ENCODE peak calls at places on chromosomes 4 and X, in six cellular contexts. One of them, this sample, is unnamed.
A peak's percentile ranks its signal among the peaks of the same experiment; 100 is the strongest.

GRCh38 chrX:107632291-107632690 is 4.0 kb downstream of the PRPS1 start:
- DNase-seq in SK-MEL-5: no peak
- DNase-seq in stimulated activated CD8-positive, alpha-beta memory T cell treated with anti-CD3 and anti-CD28 coated beads, Interleukin-7, amount 100 ng/mL, for 1 hour: no peak
- DNase-seq in NCI-H1092: no peak
- DNase-seq in kidney glomerular epithelial cell: no peak
- DNase-seq in HCT116: no peak
- DNase-seq in this sample: no peak

GRCh38 chrX:10761447-10761846 is 141.1 kb upstream of the MID1 start:
- DNase-seq in SK-MEL-5: no peak
- DNase-seq in stimulated activated CD8-positive, alpha-beta memory T cell treated with anti-CD3 and anti-CD28 coated beads, Interleukin-7, amount 100 ng/mL, for 1 hour: no peak
- DNase-seq in NCI-H1092: no peak
- DNase-seq in kidney glomerular epithelial cell: no peak
- DNase-seq in HCT116: no peak
- DNase-seq in this sample: no peak

GRCh38 chrX:51336584-51336983 is 4.0 kb downstream of the NUDT10 start:
- DNase-seq in SK-MEL-5: peak; percentile 70
- DNase-seq in stimulated activated CD8-positive, alpha-beta memory T cell treated with anti-CD3 and anti-CD28 coated beads, Interleukin-7, amount 100 ng/mL, for 1 hour: no peak
- DNase-seq in NCI-H1092: peak; percentile 2
- DNase-seq in kidney glomerular epithelial cell: peak; percentile 6
- DNase-seq in HCT116: peak; percentile 13
- DNase-seq in this sample: no peak

GRCh38 chrX:154056739-154057367 is 37.2 kb upstream of the IRAK1 start:
- DNase-seq in SK-MEL-5: no peak
- DNase-seq in stimulated activated CD8-positive, alpha-beta memory T cell treated with anti-CD3 and anti-CD28 coated beads, Interleukin-7, amount 100 ng/mL, for 1 hour: no peak
- DNase-seq in NCI-H1092: no peak
- DNase-seq in kidney glomerular epithelial cell: no peak
- DNase-seq in HCT116: no peak
- DNase-seq in this sample: no peak

GRCh38 chr4:120055167-120055566 is 11.5 kb downstream of the MAD2L1 start:
- DNase-seq in SK-MEL-5: no peak
- DNase-seq in stimulated activated CD8-positive, alpha-beta memory T cell treated with anti-CD3 and anti-CD28 coated beads, Interleukin-7, amount 100 ng/mL, for 1 hour: no peak
- DNase-seq in NCI-H1092: no peak
- DNase-seq in kidney glomerular epithelial cell: no peak
- DNase-seq in HCT116: no peak
- DNase-seq in this sample: no peak

GRCh38 chr4:86050516-86050915 is 309.3 kb downstream of the MAPK10 start:
- DNase-seq in SK-MEL-5: no peak
- DNase-seq in stimulated activated CD8-positive, alpha-beta memory T cell treated with anti-CD3 and anti-CD28 coated beads, Interleukin-7, amount 100 ng/mL, for 1 hour: no peak
- DNase-seq in NCI-H1092: no peak
- DNase-seq in kidney glomerular epithelial cell: peak; percentile 15
- DNase-seq in HCT116: no peak
- DNase-seq in this sample: no peak

GRCh38 chr4:10093801-10094552 is 22.6 kb downstream of the WDR1 start:
- DNase-seq in SK-MEL-5: no peak
- DNase-seq in stimulated activated CD8-positive, alpha-beta memory T cell treated with anti-CD3 and anti-CD28 coated beads, Interleukin-7, amount 100 ng/mL, for 1 hour: no peak
- DNase-seq in NCI-H1092: no peak
- DNase-seq in kidney glomerular epithelial cell: no peak
- DNase-seq in HCT116: no peak
- DNase-seq in this sample: no peak

GRCh38 chrX:67207912-67208311 is 335.9 kb upstream of the AR start:
- DNase-seq in SK-MEL-5: no peak
- DNase-seq in stimulated activated CD8-positive, alpha-beta memory T cell treated with anti-CD3 and anti-CD28 coated beads, Interleukin-7, amount 100 ng/mL, for 1 hour: no peak
- DNase-seq in NCI-H1092: no peak
- DNase-seq in kidney glomerular epithelial cell: no peak
- DNase-seq in HCT116: no peak
- DNase-seq in this sample: no peak

GRCh38 chrX:134374294-134374693 is 85.7 kb upstream of the HPRT1 start:
- DNase-seq in SK-MEL-5: peak; percentile 1
- DNase-seq in stimulated activated CD8-positive, alpha-beta memory T cell treated with anti-CD3 and anti-CD28 coated beads, Interleukin-7, amount 100 ng/mL, for 1 hour: no peak
- DNase-seq in NCI-H1092: no peak
- DNase-seq in kidney glomerular epithelial cell: no peak
- DNase-seq in HCT116: no peak
- DNase-seq in this sample: no peak

GRCh38 chrX:16589211-16589610 is 60.7 kb upstream of the S100G start:
- DNase-seq in SK-MEL-5: no peak
- DNase-seq in stimulated activated CD8-positive, alpha-beta memory T cell treated with anti-CD3 and anti-CD28 coated beads, Interleukin-7, amount 100 ng/mL, for 1 hour: no peak
- DNase-seq in NCI-H1092: no peak
- DNase-seq in kidney glomerular epithelial cell: no peak
- DNase-seq in HCT116: no peak
- DNase-seq in this sample: no peak

GRCh38 chr4:87510747-87511146 is 18.4 kb downstream of the SPARCL1 start:
- DNase-seq in SK-MEL-5: no peak
- DNase-seq in stimulated activated CD8-positive, alpha-beta memory T cell treated with anti-CD3 and anti-CD28 coated beads, Interleukin-7, amount 100 ng/mL, for 1 hour: no peak
- DNase-seq in NCI-H1092: no peak
- DNase-seq in kidney glomerular epithelial cell: no peak
- DNase-seq in HCT116: no peak
- DNase-seq in this sample: no peak

GRCh38 chr4:95248713-95249401 is 299.9 kb downstream of the UNC5C start:
- DNase-seq in SK-MEL-5: no peak
- DNase-seq in stimulated activated CD8-positive, alpha-beta memory T cell treated with anti-CD3 and anti-CD28 coated beads, Interleukin-7, amount 100 ng/mL, for 1 hour: no peak
- DNase-seq in NCI-H1092: no peak
- DNase-seq in kidney glomerular epithelial cell: no peak
- DNase-seq in HCT116: peak; percentile 1
- DNase-seq in this sample: no peak

GRCh38 chr4:146976145-146976544 is 30.5 kb upstream of the TTC29 start:
- DNase-seq in SK-MEL-5: no peak
- DNase-seq in stimulated activated CD8-positive, alpha-beta memory T cell treated with anti-CD3 and anti-CD28 coated beads, Interleukin-7, amount 100 ng/mL, for 1 hour: no peak
- DNase-seq in NCI-H1092: no peak
- DNase-seq in kidney glomerular epithelial cell: peak; percentile 68
- DNase-seq in HCT116: no peak
- DNase-seq in this sample: no peak

GRCh38 chrX:100447563-100448397 is 37.7 kb upstream of the PCDH19 start:
- DNase-seq in SK-MEL-5: peak; percentile 59
- DNase-seq in stimulated activated CD8-positive, alpha-beta memory T cell treated with anti-CD3 and anti-CD28 coated beads, Interleukin-7, amount 100 ng/mL, for 1 hour: no peak
- DNase-seq in NCI-H1092: no peak
- DNase-seq in kidney glomerular epithelial cell: no peak
- DNase-seq in HCT116: peak; percentile 31
- DNase-seq in this sample: no peak

GRCh38 chrX:115030635-115031034 is 13.2 kb upstream of the IL13RA2 start:
- DNase-seq in SK-MEL-5: peak; percentile 12
- DNase-seq in stimulated activated CD8-positive, alpha-beta memory T cell treated with anti-CD3 and anti-CD28 coated beads, Interleukin-7, amount 100 ng/mL, for 1 hour: no peak
- DNase-seq in NCI-H1092: no peak
- DNase-seq in kidney glomerular epithelial cell: no peak
- DNase-seq in HCT116: no peak
- DNase-seq in this sample: no peak

GRCh38 chr4:123830920-123831319 is 434.3 kb downstream of the SPRY1 start:
- DNase-seq in SK-MEL-5: no peak
- DNase-seq in stimulated activated CD8-positive, alpha-beta memory T cell treated with anti-CD3 and anti-CD28 coated beads, Interleukin-7, amount 100 ng/mL, for 1 hour: no peak
- DNase-seq in NCI-H1092: no peak
- DNase-seq in kidney glomerular epithelial cell: no peak
- DNase-seq in HCT116: no peak
- DNase-seq in this sample: no peak

GRCh38 chr4:76538296-76538695 is 103.3 kb downstream of the SHROOM3 start:
- DNase-seq in SK-MEL-5: no peak
- DNase-seq in stimulated activated CD8-positive, alpha-beta memory T cell treated with anti-CD3 and anti-CD28 coated beads, Interleukin-7, amount 100 ng/mL, for 1 hour: no peak
- DNase-seq in NCI-H1092: no peak
- DNase-seq in kidney glomerular epithelial cell: no peak
- DNase-seq in HCT116: no peak
- DNase-seq in this sample: no peak

GRCh38 chr4:43394976-43395375 is 502.5 kb downstream of the GRXCR1 start:
- DNase-seq in SK-MEL-5: no peak
- DNase-seq in stimulated activated CD8-positive, alpha-beta memory T cell treated with anti-CD3 and anti-CD28 coated beads, Interleukin-7, amount 100 ng/mL, for 1 hour: no peak
- DNase-seq in NCI-H1092: no peak
- DNase-seq in kidney glomerular epithelial cell: no peak
- DNase-seq in HCT116: no peak
- DNase-seq in this sample: no peak

GRCh38 chr4:8292388-8293107 is 23.0 kb downstream of the HTRA3 start:
- DNase-seq in SK-MEL-5: no peak
- DNase-seq in stimulated activated CD8-positive, alpha-beta memory T cell treated with anti-CD3 and anti-CD28 coated beads, Interleukin-7, amount 100 ng/mL, for 1 hour: no peak
- DNase-seq in NCI-H1092: no peak
- DNase-seq in kidney glomerular epithelial cell: no peak
- DNase-seq in HCT116: no peak
- DNase-seq in this sample: no peak

GRCh38 chr4:155995069-155995468 is 41.4 kb upstream of the CTSO start:
- DNase-seq in SK-MEL-5: no peak
- DNase-seq in stimulated activated CD8-positive, alpha-beta memory T cell treated with anti-CD3 and anti-CD28 coated beads, Interleukin-7, amount 100 ng/mL, for 1 hour: no peak
- DNase-seq in NCI-H1092: no peak
- DNase-seq in kidney glomerular epithelial cell: no peak
- DNase-seq in HCT116: no peak
- DNase-seq in this sample: no peak

GRCh38 chr4:52266537-52267137 is 215.5 kb downstream of the SPATA18 start:
- DNase-seq in SK-MEL-5: no peak
- DNase-seq in stimulated activated CD8-positive, alpha-beta memory T cell treated with anti-CD3 and anti-CD28 coated beads, Interleukin-7, amount 100 ng/mL, for 1 hour: no peak
- DNase-seq in NCI-H1092: no peak
- DNase-seq in kidney glomerular epithelial cell: no peak
- DNase-seq in HCT116: no peak
- DNase-seq in this sample: no peak

GRCh38 chr4:33566649-33567048 is 2677.7 kb downstream of the ARAP2 start:
- DNase-seq in SK-MEL-5: no peak
- DNase-seq in stimulated activated CD8-positive, alpha-beta memory T cell treated with anti-CD3 and anti-CD28 coated beads, Interleukin-7, amount 100 ng/mL, for 1 hour: no peak
- DNase-seq in NCI-H1092: no peak
- DNase-seq in kidney glomerular epithelial cell: no peak
- DNase-seq in HCT116: no peak
- DNase-seq in this sample: no peak

GRCh38 chr4:86551387-86551786 is 42.7 kb upstream of the PTPN13 start:
- DNase-seq in SK-MEL-5: no peak
- DNase-seq in stimulated activated CD8-positive, alpha-beta memory T cell treated with anti-CD3 and anti-CD28 coated beads, Interleukin-7, amount 100 ng/mL, for 1 hour: no peak
- DNase-seq in NCI-H1092: no peak
- DNase-seq in kidney glomerular epithelial cell: no peak
- DNase-seq in HCT116: no peak
- DNase-seq in this sample: no peak

GRCh38 chr4:139795476-139795875 is 129.9 kb downstream of the MGST2 start:
- DNase-seq in SK-MEL-5: no peak
- DNase-seq in stimulated activated CD8-positive, alpha-beta memory T cell treated with anti-CD3 and anti-CD28 coated beads, Interleukin-7, amount 100 ng/mL, for 1 hour: no peak
- DNase-seq in NCI-H1092: no peak
- DNase-seq in kidney glomerular epithelial cell: no peak
- DNase-seq in HCT116: no peak
- DNase-seq in this sample: no peak

GRCh38 chr4:6349896-6350295 is 80.2 kb downstream of the WFS1 start:
- DNase-seq in SK-MEL-5: no peak
- DNase-seq in stimulated activated CD8-positive, alpha-beta memory T cell treated with anti-CD3 and anti-CD28 coated beads, Interleukin-7, amount 100 ng/mL, for 1 hour: no peak
- DNase-seq in NCI-H1092: no peak
- DNase-seq in kidney glomerular epithelial cell: no peak
- DNase-seq in HCT116: no peak
- DNase-seq in this sample: no peak

GRCh38 chr4:66014146-66014765 is 344.0 kb upstream of the EPHA5 start:
- DNase-seq in SK-MEL-5: no peak
- DNase-seq in stimulated activated CD8-positive, alpha-beta memory T cell treated with anti-CD3 and anti-CD28 coated beads, Interleukin-7, amount 100 ng/mL, for 1 hour: no peak
- DNase-seq in NCI-H1092: no peak
- DNase-seq in kidney glomerular epithelial cell: no peak
- DNase-seq in HCT116: no peak
- DNase-seq in this sample: no peak

GRCh38 chrX:8639949-8640348 is 92.0 kb downstream of the ANOS1 start:
- DNase-seq in SK-MEL-5: no peak
- DNase-seq in stimulated activated CD8-positive, alpha-beta memory T cell treated with anti-CD3 and anti-CD28 coated beads, Interleukin-7, amount 100 ng/mL, for 1 hour: no peak
- DNase-seq in NCI-H1092: no peak
- DNase-seq in kidney glomerular epithelial cell: no peak
- DNase-seq in HCT116: no peak
- DNase-seq in this sample: no peak

GRCh38 chrX:10519761-10520160 is 100.6 kb downstream of the MID1 start:
- DNase-seq in SK-MEL-5: no peak
- DNase-seq in stimulated activated CD8-positive, alpha-beta memory T cell treated with anti-CD3 and anti-CD28 coated beads, Interleukin-7, amount 100 ng/mL, for 1 hour: no peak
- DNase-seq in NCI-H1092: no peak
- DNase-seq in kidney glomerular epithelial cell: no peak
- DNase-seq in HCT116: no peak
- DNase-seq in this sample: no peak

GRCh38 chrX:119685225-119686066 is 7.5 kb downstream of the SEPTIN6 start:
- DNase-seq in SK-MEL-5: no peak
- DNase-seq in stimulated activated CD8-positive, alpha-beta memory T cell treated with anti-CD3 and anti-CD28 coated beads, Interleukin-7, amount 100 ng/mL, for 1 hour: no peak
- DNase-seq in NCI-H1092: no peak
- DNase-seq in kidney glomerular epithelial cell: no peak
- DNase-seq in HCT116: no peak
- DNase-seq in this sample: no peak

GRCh38 chr4:186144596-186145569 is 40.4 kb downstream of the FAM149A start:
- DNase-seq in SK-MEL-5: peak; percentile 47
- DNase-seq in stimulated activated CD8-positive, alpha-beta memory T cell treated with anti-CD3 and anti-CD28 coated beads, Interleukin-7, amount 100 ng/mL, for 1 hour: no peak
- DNase-seq in NCI-H1092: peak; percentile 45
- DNase-seq in kidney glomerular epithelial cell: peak; percentile 52
- DNase-seq in HCT116: no peak
- DNase-seq in this sample: no peak

GRCh38 chr4:57926311-57926710 is 816.1 kb upstream of the IGFBP7 start:
- DNase-seq in SK-MEL-5: no peak
- DNase-seq in stimulated activated CD8-positive, alpha-beta memory T cell treated with anti-CD3 and anti-CD28 coated beads, Interleukin-7, amount 100 ng/mL, for 1 hour: no peak
- DNase-seq in NCI-H1092: no peak
- DNase-seq in kidney glomerular epithelial cell: no peak
- DNase-seq in HCT116: no peak
- DNase-seq in this sample: no peak

GRCh38 chrX:123968383-123969050 is 7.0 kb downstream of the STAG2 start:
- DNase-seq in SK-MEL-5: no peak
- DNase-seq in stimulated activated CD8-positive, alpha-beta memory T cell treated with anti-CD3 and anti-CD28 coated beads, Interleukin-7, amount 100 ng/mL, for 1 hour: no peak
- DNase-seq in NCI-H1092: no peak
- DNase-seq in kidney glomerular epithelial cell: no peak
- DNase-seq in HCT116: no peak
- DNase-seq in this sample: no peak

GRCh38 chr4:8281519-8282133 is 12.1 kb downstream of the HTRA3 start:
- DNase-seq in SK-MEL-5: no peak
- DNase-seq in stimulated activated CD8-positive, alpha-beta memory T cell treated with anti-CD3 and anti-CD28 coated beads, Interleukin-7, amount 100 ng/mL, for 1 hour: no peak
- DNase-seq in NCI-H1092: no peak
- DNase-seq in kidney glomerular epithelial cell: no peak
- DNase-seq in HCT116: no peak
- DNase-seq in this sample: no peak

GRCh38 chr4:113901994-113902787 is 77.3 kb downstream of the ARSJ start:
- DNase-seq in SK-MEL-5: no peak
- DNase-seq in stimulated activated CD8-positive, alpha-beta memory T cell treated with anti-CD3 and anti-CD28 coated beads, Interleukin-7, amount 100 ng/mL, for 1 hour: peak; percentile 46
- DNase-seq in NCI-H1092: no peak
- DNase-seq in kidney glomerular epithelial cell: no peak
- DNase-seq in HCT116: no peak
- DNase-seq in this sample: no peak

GRCh38 chr4:118935819-118936218 is 47.2 kb downstream of the SYNPO2 start:
- DNase-seq in SK-MEL-5: no peak
- DNase-seq in stimulated activated CD8-positive, alpha-beta memory T cell treated with anti-CD3 and anti-CD28 coated beads, Interleukin-7, amount 100 ng/mL, for 1 hour: no peak
- DNase-seq in NCI-H1092: no peak
- DNase-seq in kidney glomerular epithelial cell: no peak
- DNase-seq in HCT116: no peak
- DNase-seq in this sample: no peak

GRCh38 chrX:19867411-19867732 is 20.0 kb downstream of the SH3KBP1 start:
- DNase-seq in SK-MEL-5: no peak
- DNase-seq in stimulated activated CD8-positive, alpha-beta memory T cell treated with anti-CD3 and anti-CD28 coated beads, Interleukin-7, amount 100 ng/mL, for 1 hour: no peak
- DNase-seq in NCI-H1092: no peak
- DNase-seq in kidney glomerular epithelial cell: no peak
- DNase-seq in HCT116: no peak
- DNase-seq in this sample: no peak

GRCh38 chrX:1264556-1264955 is 4.1 kb upstream of the CSF2RA start:
- DNase-seq in SK-MEL-5: peak; percentile 88
- DNase-seq in stimulated activated CD8-positive, alpha-beta memory T cell treated with anti-CD3 and anti-CD28 coated beads, Interleukin-7, amount 100 ng/mL, for 1 hour: no peak
- DNase-seq in NCI-H1092: no peak
- DNase-seq in kidney glomerular epithelial cell: no peak
- DNase-seq in HCT116: no peak
- DNase-seq in this sample: no peak

GRCh38 chr4:25347473-25347872 is 29.6 kb upstream of the ANAPC4 start:
- DNase-seq in SK-MEL-5: no peak
- DNase-seq in stimulated activated CD8-positive, alpha-beta memory T cell treated with anti-CD3 and anti-CD28 coated beads, Interleukin-7, amount 100 ng/mL, for 1 hour: no peak
- DNase-seq in NCI-H1092: no peak
- DNase-seq in kidney glomerular epithelial cell: no peak
- DNase-seq in HCT116: no peak
- DNase-seq in this sample: no peak

GRCh38 chr4:77582151-77582550 is 23.5 kb upstream of the CXCL13 start:
- DNase-seq in SK-MEL-5: peak; percentile 9
- DNase-seq in stimulated activated CD8-positive, alpha-beta memory T cell treated with anti-CD3 and anti-CD28 coated beads, Interleukin-7, amount 100 ng/mL, for 1 hour: no peak
- DNase-seq in NCI-H1092: no peak
- DNase-seq in kidney glomerular epithelial cell: peak; percentile 25
- DNase-seq in HCT116: no peak
- DNase-seq in this sample: no peak

GRCh38 chr4:169906104-169906503 is 120.1 kb downstream of the MFAP3L start:
- DNase-seq in SK-MEL-5: no peak
- DNase-seq in stimulated activated CD8-positive, alpha-beta memory T cell treated with anti-CD3 and anti-CD28 coated beads, Interleukin-7, amount 100 ng/mL, for 1 hour: no peak
- DNase-seq in NCI-H1092: no peak
- DNase-seq in kidney glomerular epithelial cell: peak; percentile 32
- DNase-seq in HCT116: no peak
- DNase-seq in this sample: no peak

This sample was measured in esophagus squamous epithelium.